ENCODE peak calls at places on chromosome 9, in ten cellular contexts. Z is dorsolateral prefrontal cortex; M is posterior cingulate gyrus; S is foreskin fibroblast; O is activated effector memory CD4-positive, alpha-beta T cell treated with Interleukin-2 at 50 U/mL for 16 hours; N is LHCN-M2; D is T-helper 9 cell; C is fibroblast of the aortic adventitia; V is CD4-positive, alpha-beta T cell; K is T1000. P is an unnamed sample.

GRCh38 chr9:112754578-112754977 is 4.0 kb downstream of the SNX30 start:
- DNase-seq in M (no peak), V (peak), C (peak), S (peak), K (no peak), N (peak), Z (no peak), D (peak), O (no peak), P (peak)

GRCh38 chr9:126367646-126368419 is 41.2 kb downstream of the MVB12B start:
- DNase-seq in C (no peak), M (no peak), D (no peak), N (no peak), O (no peak), Z (no peak), V (no peak), K (no peak), S (no peak), P (no peak)

GRCh38 chr9:90287567-90288274 is 354.9 kb downstream of the DIRAS2 start:
- DNase-seq in V (no peak), M (no peak), C (no peak), O (no peak), D (no peak), N (no peak), S (no peak), Z (no peak), K (no peak), P (no peak)

GRCh38 chr9:123401879-123402513 is 46.0 kb downstream of the CRB2 start:
- DNase-seq in M (peak), S (peak), N (peak), K (no peak), D (no peak), C (peak), O (no peak), Z (peak), V (no peak), P (no peak)

GRCh38 chr9:114033397-114034103 is 44.5 kb downstream of the AMBP start:
- DNase-seq in S (peak), K (no peak), D (no peak), O (no peak), M (peak), Z (no peak), V (no peak), C (peak), N (no peak), P (no peak)

GRCh38 chr9:136939996-136940525 is 4.5 kb downstream of the FBXW5 start:
- DNase-seq in C (no peak), N (no peak), S (no peak), Z (peak), D (no peak), M (peak), V (no peak), O (no peak), K (no peak), P (no peak)

GRCh38 chr9:130720762-130721161 is 27.2 kb downstream of the EXOSC2 start:
- DNase-seq in M (no peak), V (no peak), K (no peak), N (no peak), O (no peak), Z (no peak), D (no peak), S (no peak), C (no peak), P (no peak)

GRCh38 chr9:37025381-37026084 is 8.5 kb downstream of the PAX5 start:
- DNase-seq in O (no peak), V (no peak), C (no peak), N (no peak), K (no peak), Z (no peak), M (no peak), S (peak), D (no peak), P (no peak)

GRCh38 chr9:97905228-97905627 is 17.1 kb downstream of the TRMO start:
- DNase-seq in Z (no peak), S (no peak), O (peak), V (peak), M (no peak), C (no peak), K (no peak), D (peak), N (no peak), P (peak)

GRCh38 chr9:125758986-125759811 is 12.0 kb downstream of the PBX3 start:
- DNase-seq in V (no peak), D (no peak), O (no peak), K (no peak), N (no peak), Z (peak), C (peak), S (peak), M (peak), P (no peak)

GRCh38 chr9:18520395-18520794 is 46.4 kb downstream of the ADAMTSL1 start:
- DNase-seq in M (no peak), D (no peak), N (peak), O (no peak), S (no peak), V (no peak), Z (no peak), C (peak), K (no peak), P (no peak)

GRCh38 chr9:135410831-135411473 is 68.6 kb upstream of the PPP1R26 start:
- DNase-seq in M (no peak), S (no peak), Z (no peak), O (no peak), N (no peak), C (no peak), K (no peak), V (no peak), D (no peak), P (no peak)

GRCh38 chr9:138073408-138073807 is 195.8 kb downstream of the CACNA1B start:
- DNase-seq in O (no peak), V (no peak), K (no peak), C (no peak), Z (no peak), D (no peak), N (no peak), M (peak), S (no peak), P (no peak)

GRCh38 chr9:111449705-111450104 is 34.5 kb downstream of the ECPAS start:
- DNase-seq in N (no peak), V (no peak), D (no peak), M (no peak), K (no peak), Z (no peak), S (no peak), O (no peak), C (no peak), P (no peak)

GRCh38 chr9:70806872-70807271 is 314.5 kb downstream of the TRPM3 start:
- DNase-seq in N (no peak), O (no peak), M (no peak), Z (no peak), D (no peak), C (no peak), V (no peak), S (no peak), K (no peak), P (no peak)

GRCh38 chr9:135156525-135157510 is 69.3 kb downstream of the OLFM1 start:
- DNase-seq in K (peak), O (no peak), N (peak), Z (no peak), M (no peak), D (no peak), V (no peak), S (peak), C (peak), P (no peak)

GRCh38 chr9:127508901-127509260 is 57.6 kb downstream of the LRSAM1 start:
- DNase-seq in O (no peak), C (no peak), Z (no peak), S (no peak), K (no peak), D (no peak), V (no peak), M (no peak), N (no peak), P (no peak)

P was measured in activated T-helper 1 cell treated with Interleukin-2 at 50 U/mL for 16 hours.